ENCODE peak calls at places on chromosome 6, in nine cellular contexts. One of them, this sample, is unnamed.

GRCh38 chr6:29552512-29553051 is 7.0 kb downstream of the UBD start:
- DNase-seq in Peyer's patch: no peak
- DNase-seq in AG04450: peak
- DNase-seq in fibroblast of mammary gland: peak
- DNase-seq in brain microvascular endothelial cell: peak
- DNase-seq in ovary: no peak
- DNase-seq in endothelial cell: no peak
- DNase-seq in AG09319: no peak
- DNase-seq in upper lobe of right lung: no peak
- DNase-seq in this sample: no peak

GRCh38 chr6:34248198-34248726 is 544 bp downstream of the SMIM29 start:
- DNase-seq in AG04450: no peak
- DNase-seq in AG09319: no peak
- DNase-seq in fibroblast of mammary gland: peak
- DNase-seq in brain microvascular endothelial cell: no peak
- DNase-seq in upper lobe of right lung: peak
- DNase-seq in endothelial cell: no peak
- DNase-seq in Peyer's patch: peak
- DNase-seq in ovary: peak
- DNase-seq in this sample: peak

GRCh38 chr6:17610835-17611234 is 10.7 kb downstream of the FAM8A1 start:
- DNase-seq in ovary: no peak
- DNase-seq in fibroblast of mammary gland: no peak
- DNase-seq in upper lobe of right lung: no peak
- DNase-seq in AG09319: no peak
- DNase-seq in Peyer's patch: no peak
- DNase-seq in AG04450: no peak
- DNase-seq in brain microvascular endothelial cell: no peak
- DNase-seq in endothelial cell: no peak
- DNase-seq in this sample: no peak

GRCh38 chr6:37785002-37785687 is 34.4 kb upstream of the ZFAND3 start:
- DNase-seq in endothelial cell: no peak
- DNase-seq in brain microvascular endothelial cell: no peak
- DNase-seq in AG04450: no peak
- DNase-seq in Peyer's patch: no peak
- DNase-seq in ovary: no peak
- DNase-seq in upper lobe of right lung: no peak
- DNase-seq in fibroblast of mammary gland: no peak
- DNase-seq in AG09319: no peak
- DNase-seq in this sample: no peak

GRCh38 chr6:158943380-158944032 is 56.5 kb downstream of the RSPH3 start:
- DNase-seq in fibroblast of mammary gland: no peak
- DNase-seq in AG09319: no peak
- DNase-seq in Peyer's patch: no peak
- DNase-seq in upper lobe of right lung: no peak
- DNase-seq in AG04450: no peak
- DNase-seq in endothelial cell: no peak
- DNase-seq in ovary: no peak
- DNase-seq in brain microvascular endothelial cell: no peak
- DNase-seq in this sample: no peak

GRCh38 chr6:37684801-37685200 is 12.9 kb downstream of the MDGA1 start:
- DNase-seq in upper lobe of right lung: no peak
- DNase-seq in AG09319: no peak
- DNase-seq in AG04450: no peak
- DNase-seq in fibroblast of mammary gland: no peak
- DNase-seq in endothelial cell: no peak
- DNase-seq in brain microvascular endothelial cell: no peak
- DNase-seq in ovary: no peak
- DNase-seq in Peyer's patch: no peak
- DNase-seq in this sample: no peak

GRCh38 chr6:43705996-43706395 is 18.4 kb upstream of the MRPS18A start:
- DNase-seq in ovary: no peak
- DNase-seq in fibroblast of mammary gland: peak
- DNase-seq in Peyer's patch: no peak
- DNase-seq in endothelial cell: no peak
- DNase-seq in AG09319: no peak
- DNase-seq in upper lobe of right lung: no peak
- DNase-seq in AG04450: no peak
- DNase-seq in brain microvascular endothelial cell: peak
- DNase-seq in this sample: no peak

GRCh38 chr6:158205220-158205944 is 37.2 kb downstream of the GTF2H5 start:
- DNase-seq in ovary: no peak
- DNase-seq in AG04450: no peak
- DNase-seq in Peyer's patch: no peak
- DNase-seq in upper lobe of right lung: no peak
- DNase-seq in AG09319: no peak
- DNase-seq in brain microvascular endothelial cell: no peak
- DNase-seq in fibroblast of mammary gland: no peak
- DNase-seq in endothelial cell: peak
- DNase-seq in this sample: no peak

GRCh38 chr6:36827261-36828079 is 11.8 kb downstream of the CPNE5 start:
- DNase-seq in AG09319: no peak
- DNase-seq in brain microvascular endothelial cell: peak
- DNase-seq in upper lobe of right lung: no peak
- DNase-seq in endothelial cell: peak
- DNase-seq in AG04450: peak
- DNase-seq in Peyer's patch: no peak
- DNase-seq in fibroblast of mammary gland: peak
- DNase-seq in ovary: peak
- DNase-seq in this sample: no peak

GRCh38 chr6:144922120-144922722 is 637.1 kb downstream of the UTRN start:
- DNase-seq in endothelial cell: no peak
- DNase-seq in AG04450: no peak
- DNase-seq in AG09319: peak
- DNase-seq in ovary: no peak
- DNase-seq in upper lobe of right lung: no peak
- DNase-seq in Peyer's patch: no peak
- DNase-seq in brain microvascular endothelial cell: no peak
- DNase-seq in fibroblast of mammary gland: peak
- DNase-seq in this sample: no peak

GRCh38 chr6:11606287-11606686 is 68.7 kb downstream of the TMEM170B start:
- DNase-seq in Peyer's patch: no peak
- DNase-seq in fibroblast of mammary gland: no peak
- DNase-seq in AG09319: no peak
- DNase-seq in endothelial cell: no peak
- DNase-seq in brain microvascular endothelial cell: no peak
- DNase-seq in AG04450: no peak
- DNase-seq in upper lobe of right lung: no peak
- DNase-seq in ovary: no peak
- DNase-seq in this sample: no peak

GRCh38 chr6:21138359-21139094 is 455.0 kb upstream of the SOX4 start:
- DNase-seq in fibroblast of mammary gland: peak
- DNase-seq in AG04450: no peak
- DNase-seq in AG09319: no peak
- DNase-seq in upper lobe of right lung: no peak
- DNase-seq in brain microvascular endothelial cell: no peak
- DNase-seq in ovary: no peak
- DNase-seq in Peyer's patch: no peak
- DNase-seq in endothelial cell: no peak
- DNase-seq in this sample: no peak

GRCh38 chr6:106142876-106143431 is 56.8 kb downstream of the PRDM1 start:
- DNase-seq in AG04450: no peak
- DNase-seq in ovary: no peak
- DNase-seq in upper lobe of right lung: no peak
- DNase-seq in AG09319: no peak
- DNase-seq in fibroblast of mammary gland: no peak
- DNase-seq in Peyer's patch: no peak
- DNase-seq in endothelial cell: no peak
- DNase-seq in brain microvascular endothelial cell: no peak
- DNase-seq in this sample: no peak

GRCh38 chr6:34657307-34657978 is 39.1 kb downstream of the ILRUN start:
- DNase-seq in brain microvascular endothelial cell: peak
- DNase-seq in AG09319: peak
- DNase-seq in AG04450: peak
- DNase-seq in fibroblast of mammary gland: peak
- DNase-seq in endothelial cell: peak
- DNase-seq in ovary: no peak
- DNase-seq in Peyer's patch: no peak
- DNase-seq in upper lobe of right lung: no peak
- DNase-seq in this sample: no peak

GRCh38 chr6:108250240-108250866 is 10.5 kb downstream of the SNX3 start:
- DNase-seq in fibroblast of mammary gland: peak
- DNase-seq in Peyer's patch: no peak
- DNase-seq in brain microvascular endothelial cell: peak
- DNase-seq in AG09319: no peak
- DNase-seq in ovary: no peak
- DNase-seq in upper lobe of right lung: no peak
- DNase-seq in endothelial cell: no peak
- DNase-seq in AG04450: no peak
- DNase-seq in this sample: no peak
- TF ChIP-seq CTCF in fibroblast of mammary gland: peak
- TF ChIP-seq CTCF in Peyer's patch: no peak
- TF ChIP-seq CTCF in brain microvascular endothelial cell: peak
- TF ChIP-seq CTCF in AG09319: no peak
- TF ChIP-seq CTCF in ovary: no peak
- TF ChIP-seq CTCF in upper lobe of right lung: peak
- TF ChIP-seq CTCF in endothelial cell: peak
- TF ChIP-seq CTCF in AG04450: peak
- TF ChIP-seq CTCF in this sample: peak

GRCh38 chr6:40727272-40727671 is 140.1 kb upstream of the LRFN2 start:
- DNase-seq in brain microvascular endothelial cell: no peak
- DNase-seq in ovary: no peak
- DNase-seq in upper lobe of right lung: no peak
- DNase-seq in AG09319: no peak
- DNase-seq in AG04450: no peak
- DNase-seq in fibroblast of mammary gland: no peak
- DNase-seq in endothelial cell: no peak
- DNase-seq in Peyer's patch: no peak
- DNase-seq in this sample: no peak
- TF ChIP-seq CTCF in brain microvascular endothelial cell: peak
- TF ChIP-seq CTCF in ovary: no peak
- TF ChIP-seq CTCF in upper lobe of right lung: no peak
- TF ChIP-seq CTCF in AG09319: no peak
- TF ChIP-seq CTCF in AG04450: no peak
- TF ChIP-seq CTCF in fibroblast of mammary gland: no peak
- TF ChIP-seq CTCF in endothelial cell: no peak
- TF ChIP-seq CTCF in Peyer's patch: no peak
- TF ChIP-seq CTCF in this sample: no peak

DNA sequence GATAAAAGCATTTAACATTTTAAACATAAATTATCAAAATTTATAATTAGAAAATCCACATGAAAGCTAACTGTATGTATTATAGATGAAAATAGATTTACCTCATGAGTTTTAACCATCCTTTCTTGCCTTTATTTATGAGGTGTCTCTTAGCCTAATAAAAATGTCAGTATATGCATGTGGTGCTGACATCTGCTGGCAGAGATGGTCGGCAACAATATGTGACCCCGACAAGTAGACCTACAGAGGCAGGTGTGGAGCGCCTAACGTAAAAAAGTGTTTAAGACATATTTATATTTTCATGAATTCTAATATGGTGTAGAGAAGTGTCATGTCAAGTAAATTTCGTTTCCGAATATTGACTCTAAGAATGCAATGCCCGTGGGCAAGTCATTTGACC is 149.0 kb upstream of the FUT9 start:
- DNase-seq in Peyer's patch: no peak
- DNase-seq in upper lobe of right lung: no peak
- DNase-seq in ovary: no peak
- DNase-seq in AG04450: no peak
- DNase-seq in brain microvascular endothelial cell: no peak
- DNase-seq in fibroblast of mammary gland: peak
- DNase-seq in AG09319: no peak
- DNase-seq in endothelial cell: peak
- DNase-seq in this sample: no peak
- TF ChIP-seq CTCF in Peyer's patch: no peak
- TF ChIP-seq CTCF in upper lobe of right lung: no peak
- TF ChIP-seq CTCF in ovary: no peak
- TF ChIP-seq CTCF in AG04450: no peak
- TF ChIP-seq CTCF in brain microvascular endothelial cell: no peak
- TF ChIP-seq CTCF in fibroblast of mammary gland: no peak
- TF ChIP-seq CTCF in AG09319: no peak
- TF ChIP-seq CTCF in endothelial cell: peak
- TF ChIP-seq CTCF in this sample: no peak

GRCh38 chr6:15948930-15949900 is 179.7 kb upstream of the MYLIP start:
- DNase-seq in brain microvascular endothelial cell: peak
- DNase-seq in fibroblast of mammary gland: no peak
- DNase-seq in AG09319: no peak
- DNase-seq in AG04450: no peak
- DNase-seq in Peyer's patch: no peak
- DNase-seq in ovary: no peak
- DNase-seq in upper lobe of right lung: peak
- DNase-seq in endothelial cell: no peak
- DNase-seq in this sample: no peak

GRCh38 chr6:15947923-15948322 is 181.0 kb upstream of the MYLIP start:
- DNase-seq in upper lobe of right lung: no peak
- DNase-seq in Peyer's patch: no peak
- DNase-seq in AG04450: no peak
- DNase-seq in AG09319: no peak
- DNase-seq in ovary: no peak
- DNase-seq in brain microvascular endothelial cell: no peak
- DNase-seq in fibroblast of mammary gland: no peak
- DNase-seq in endothelial cell: no peak
- DNase-seq in this sample: no peak

GRCh38 chr6:15946701-15947390 is 182.0 kb upstream of the MYLIP start:
- DNase-seq in AG04450: no peak
- DNase-seq in ovary: no peak
- DNase-seq in fibroblast of mammary gland: no peak
- DNase-seq in AG09319: no peak
- DNase-seq in upper lobe of right lung: no peak
- DNase-seq in endothelial cell: no peak
- DNase-seq in Peyer's patch: no peak
- DNase-seq in brain microvascular endothelial cell: no peak
- DNase-seq in this sample: no peak

GRCh38 chr6:15945593-15946159 is 183.2 kb upstream of the MYLIP start:
- DNase-seq in Peyer's patch: no peak
- DNase-seq in brain microvascular endothelial cell: peak
- DNase-seq in ovary: no peak
- DNase-seq in fibroblast of mammary gland: peak
- DNase-seq in upper lobe of right lung: no peak
- DNase-seq in AG09319: no peak
- DNase-seq in endothelial cell: no peak
- DNase-seq in AG04450: no peak
- DNase-seq in this sample: no peak

GRCh38 chr6:15947436-15947835 is 181.4 kb upstream of the MYLIP start:
- DNase-seq in AG04450: no peak
- DNase-seq in brain microvascular endothelial cell: no peak
- DNase-seq in Peyer's patch: no peak
- DNase-seq in AG09319: no peak
- DNase-seq in endothelial cell: no peak
- DNase-seq in ovary: no peak
- DNase-seq in fibroblast of mammary gland: no peak
- DNase-seq in upper lobe of right lung: no peak
- DNase-seq in this sample: no peak
- TF ChIP-seq CTCF in AG04450: no peak
- TF ChIP-seq CTCF in brain microvascular endothelial cell: no peak
- TF ChIP-seq CTCF in Peyer's patch: no peak
- TF ChIP-seq CTCF in AG09319: no peak
- TF ChIP-seq CTCF in endothelial cell: no peak
- TF ChIP-seq CTCF in ovary: no peak
- TF ChIP-seq CTCF in fibroblast of mammary gland: no peak
- TF ChIP-seq CTCF in upper lobe of right lung: no peak
- TF ChIP-seq CTCF in this sample: no peak

This sample was measured in natural killer cell.